ENCODE peak calls at places on chromosomes 3 and 15, in six cellular contexts. V is choroid plexus epithelial cell, S is lower lobe of right lung, J is PC-3, W is fibroblast of villous mesenchyme, Z is lower leg skin. A is an unnamed sample.

GRCh38 chr3:173618703-173619102 is 221.2 kb downstream of the NLGN1 start:
- DNase-seq in V (no peak), S (no peak), J (no peak), W (no peak), Z (no peak), A (no peak)

GRCh38 chr3:177331203-177331602 is 133.9 kb upstream of the TBL1XR1 start:
- DNase-seq in V (no peak), S (no peak), J (no peak), W (no peak), Z (no peak), A (no peak)

GRCh38 chr15:51093865-51094605 is 671 bp downstream of the TNFAIP8L3 start:
- DNase-seq in V (peak), S (no peak), J (no peak), W (no peak), Z (no peak), A (no peak)

GRCh38 chr3:72008226-72008996 is 223.5 kb upstream of the PROK2 start:
- DNase-seq in V (peak), S (peak), J (no peak), W (peak), Z (no peak), A (no peak)

GRCh38 chr3:8856031-8856430 is 86.6 kb upstream of the OXTR start:
- DNase-seq in V (no peak), S (no peak), J (no peak), W (no peak), Z (no peak), A (no peak)

GRCh38 chr3:128492353-128493220 is at the start of gene GATA2:
- DNase-seq in V (no peak), S (no peak), J (peak), W (peak), Z (no peak), A (no peak)

GRCh38 chr3:38640661-38641441 is 8.6 kb downstream of the SCN5A start:
- DNase-seq in V (no peak), S (no peak), J (no peak), W (no peak), Z (no peak), A (no peak)

GRCh38 chr3:106403746-106404145 is 534.9 kb upstream of the CBLB start:
- DNase-seq in V (no peak), S (no peak), J (no peak), W (no peak), Z (no peak), A (no peak)

GRCh38 chr15:29225534-29226224 is 43.9 kb downstream of the NSMCE3 start:
- DNase-seq in V (no peak), S (no peak), J (no peak), W (no peak), Z (no peak), A (no peak)

GRCh38 chr3:12175844-12176453 is 17.2 kb upstream of the TIMP4 start:
- DNase-seq in V (peak), S (peak), J (peak), W (peak), Z (peak), A (no peak)

GRCh38 chr3:135576786-135577185 is 388.7 kb upstream of the PPP2R3A start:
- DNase-seq in V (no peak), S (no peak), J (no peak), W (no peak), Z (no peak), A (no peak)

GRCh38 chr15:65389226-65389625 is 11.4 kb upstream of the IGDCC3 start:
- DNase-seq in V (no peak), S (no peak), J (no peak), W (no peak), Z (no peak), A (no peak)

GRCh38 chr15:29451201-29451781 is 181.7 kb upstream of the NSMCE3 start:
- DNase-seq in V (no peak), S (no peak), J (peak), W (no peak), Z (no peak), A (no peak)

GRCh38 chr3:188788621-188789081 is 383.1 kb upstream of the TPRG1 start:
- DNase-seq in V (peak), S (no peak), J (peak), W (peak), Z (no peak), A (peak)

GRCh38 chr15:75646944-75647364 is 758 bp upstream of the SNX33 start:
- DNase-seq in V (peak), S (peak), J (peak), W (peak), Z (no peak), A (no peak)

GRCh38 chr15:68365140-68365745 is 66.7 kb downstream of the ITGA11 start:
- DNase-seq in V (no peak), S (no peak), J (no peak), W (no peak), Z (no peak), A (no peak)

GRCh38 chr15:61197187-61197586 is 31.9 kb downstream of the RORA start:
- DNase-seq in V (no peak), S (no peak), J (no peak), W (no peak), Z (no peak), A (no peak)

GRCh38 chr3:13528217-13528801 is 20.6 kb upstream of the FBLN2 start:
- DNase-seq in V (peak), S (no peak), J (peak), W (no peak), Z (no peak), A (no peak)

GRCh38 chr3:81643721-81644120 is 117.7 kb downstream of the GBE1 start:
- DNase-seq in V (peak), S (no peak), J (peak), W (peak), Z (no peak), A (no peak)

GRCh38 chr3:103698646-103699045 is 1263.8 kb downstream of the ZPLD1 start:
- DNase-seq in V (no peak), S (no peak), J (no peak), W (no peak), Z (no peak), A (no peak)

GRCh38 chr15:25933456-25934158 is 70.5 kb upstream of the ATP10A start:
- DNase-seq in V (peak), S (peak), J (peak), W (peak), Z (peak), A (peak)

GRCh38 chr15:88637841-88638625 is 783 bp upstream of the ISG20 start:
- DNase-seq in V (no peak), S (no peak), J (no peak), W (no peak), Z (no peak), A (no peak)

GRCh38 chr3:100155105-100155504 is 40.8 kb upstream of the FILIP1L start:
- DNase-seq in V (no peak), S (no peak), J (no peak), W (peak), Z (no peak), A (no peak)

GRCh38 chr3:76044601-76045600 is 259.6 kb upstream of the ZNF717 start:
- DNase-seq in V (peak), S (no peak), J (peak), W (peak), Z (no peak), A (no peak)

GRCh38 chr3:126621171-126621570 is 33.8 kb downstream of the TXNRD3 start:
- DNase-seq in V (peak), S (no peak), J (peak), W (peak), Z (no peak), A (no peak)

GRCh38 chr3:10594915-10595314 is 89.5 kb upstream of the ATP2B2 start:
- DNase-seq in V (peak), S (no peak), J (peak), W (peak), Z (no peak), A (no peak)

GRCh38 chr3:86147119-86147518 is 843.8 kb downstream of the VGLL3 start:
- DNase-seq in V (no peak), S (no peak), J (peak), W (no peak), Z (no peak), A (no peak)

GRCh38 chr3:10448544-10448943 is 56.8 kb downstream of the ATP2B2 start:
- DNase-seq in V (no peak), S (no peak), J (no peak), W (no peak), Z (no peak), A (no peak)

DNA sequence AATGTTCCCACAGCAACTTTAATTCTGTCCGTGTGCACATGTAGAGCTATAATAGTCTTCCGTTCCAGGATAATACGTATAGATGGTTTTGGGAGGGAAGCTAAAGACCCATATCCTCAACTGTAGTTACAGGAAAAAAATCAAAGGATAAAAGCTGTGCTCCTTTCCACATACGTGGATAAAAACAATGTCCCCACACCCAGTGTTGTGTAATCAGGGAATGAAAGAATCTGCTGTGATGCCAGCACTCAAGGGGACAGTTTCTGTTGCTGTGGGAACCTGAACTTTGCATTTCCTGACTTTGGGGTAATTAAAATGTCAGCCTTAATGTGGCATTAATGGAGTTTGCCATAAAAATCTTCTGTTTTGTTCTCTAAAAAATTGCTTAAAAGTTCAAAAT is 82.3 kb downstream of the TIGIT start:
- DNase-seq in V (no peak), S (no peak), J (no peak), W (peak), Z (peak), A (no peak)
- H3K4me3 ChIP-seq in V (no peak), S (no peak), J (no peak), W (no peak), Z (no peak), A (no peak)

DNA sequence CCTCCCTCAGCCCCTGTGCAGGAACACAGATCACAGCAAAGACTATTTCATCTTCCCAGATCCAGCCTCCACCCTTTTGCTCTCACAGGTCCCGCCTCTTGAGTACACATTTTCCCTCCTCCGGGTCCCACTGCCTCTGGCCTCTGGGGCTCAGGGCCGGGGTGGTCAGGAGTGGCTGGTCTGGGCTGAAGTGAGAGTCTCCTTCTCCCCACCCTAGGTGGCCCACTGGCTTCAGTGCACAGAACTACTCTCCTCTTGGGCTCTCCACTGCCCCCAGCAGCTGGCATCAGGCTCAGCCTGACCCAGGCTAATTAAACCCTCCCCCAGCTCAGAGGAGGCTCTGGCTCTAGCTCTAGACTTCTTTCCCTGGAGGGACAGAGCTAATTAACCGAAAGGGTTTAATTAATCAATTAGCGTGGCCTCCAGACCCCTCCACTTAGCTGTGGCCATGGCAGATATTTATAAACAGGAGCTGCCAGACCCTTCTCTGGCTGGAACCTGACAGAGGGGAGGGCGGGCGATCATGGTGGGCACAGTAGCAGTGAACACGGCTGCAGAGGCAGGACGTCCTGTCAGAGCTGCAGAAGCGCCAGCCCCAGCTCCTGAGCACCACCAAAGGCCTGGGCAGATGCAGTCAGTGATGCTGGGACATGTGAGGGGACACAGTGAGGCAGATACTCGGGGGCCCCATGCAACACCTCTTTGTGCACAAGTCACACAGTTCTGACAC is 15.1 kb downstream of the DUSP7 start:
- DNase-seq in V (no peak), S (no peak), J (peak), W (no peak), Z (no peak), A (no peak)
- TF ChIP-seq CTCF in V (peak), S (no peak), J (peak), W (peak), Z (no peak), A (peak)

GRCh38 chr15:41895491-41895890 is 1.6 kb upstream of the SPTBN5 start:
- DNase-seq in V (no peak), S (no peak), J (no peak), W (no peak), Z (no peak), A (no peak)

GRCh38 chr15:41893422-41894250 is at the start of gene SPTBN5:
- DNase-seq in V (no peak), S (no peak), J (no peak), W (no peak), Z (no peak), A (no peak)

GRCh38 chr15:41894791-41895463 is 1.1 kb upstream of the SPTBN5 start:
- DNase-seq in V (peak), S (peak), J (peak), W (peak), Z (peak), A (peak)

GRCh38 chr15:41892621-41893421 is 1.0 kb downstream of the SPTBN5 start:
- DNase-seq in V (no peak), S (peak), J (no peak), W (no peak), Z (no peak), A (no peak)

DNA sequence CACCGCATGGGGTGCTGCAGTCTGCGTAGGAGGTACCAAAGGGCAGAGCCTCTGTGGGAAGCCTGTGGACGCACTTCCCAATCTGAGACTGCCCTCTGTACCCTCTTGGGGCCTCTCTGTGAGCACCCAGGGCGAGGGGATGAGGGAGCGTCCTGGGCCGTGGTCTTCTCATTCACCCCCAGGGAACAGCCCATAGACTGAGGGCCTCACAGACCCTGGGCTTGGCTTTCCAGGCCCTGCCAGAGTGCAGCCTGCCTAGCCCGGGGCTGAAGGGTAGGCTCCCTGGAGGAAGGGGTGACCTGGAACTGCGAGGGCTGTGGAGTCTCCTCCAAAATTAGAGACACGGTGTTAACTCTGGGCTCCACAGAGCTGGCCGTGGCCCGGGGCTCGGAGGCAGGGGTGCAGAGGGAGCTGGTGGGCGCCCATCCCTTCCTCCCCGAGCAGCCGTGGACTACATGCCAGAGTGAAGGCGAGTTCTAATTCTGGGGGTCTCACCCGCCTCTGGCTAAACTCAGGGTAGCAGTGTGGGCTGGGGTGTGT is 468 bp upstream of the SPTBN5 start:
- DNase-seq in V (no peak), S (no peak), J (no peak), W (no peak), Z (no peak), A (no peak)
- H3K4me3 ChIP-seq in V (no peak), S (peak), J (peak), W (peak), Z (no peak), A (no peak)

GRCh38 chr3:43515208-43515917 is 106.4 kb downstream of the ANO10 start:
- DNase-seq in V (no peak), S (no peak), J (no peak), W (no peak), Z (no peak), A (no peak)

GRCh38 chr3:43515970-43516369 is 105.8 kb downstream of the ANO10 start:
- DNase-seq in V (no peak), S (no peak), J (no peak), W (no peak), Z (no peak), A (no peak)

DNA sequence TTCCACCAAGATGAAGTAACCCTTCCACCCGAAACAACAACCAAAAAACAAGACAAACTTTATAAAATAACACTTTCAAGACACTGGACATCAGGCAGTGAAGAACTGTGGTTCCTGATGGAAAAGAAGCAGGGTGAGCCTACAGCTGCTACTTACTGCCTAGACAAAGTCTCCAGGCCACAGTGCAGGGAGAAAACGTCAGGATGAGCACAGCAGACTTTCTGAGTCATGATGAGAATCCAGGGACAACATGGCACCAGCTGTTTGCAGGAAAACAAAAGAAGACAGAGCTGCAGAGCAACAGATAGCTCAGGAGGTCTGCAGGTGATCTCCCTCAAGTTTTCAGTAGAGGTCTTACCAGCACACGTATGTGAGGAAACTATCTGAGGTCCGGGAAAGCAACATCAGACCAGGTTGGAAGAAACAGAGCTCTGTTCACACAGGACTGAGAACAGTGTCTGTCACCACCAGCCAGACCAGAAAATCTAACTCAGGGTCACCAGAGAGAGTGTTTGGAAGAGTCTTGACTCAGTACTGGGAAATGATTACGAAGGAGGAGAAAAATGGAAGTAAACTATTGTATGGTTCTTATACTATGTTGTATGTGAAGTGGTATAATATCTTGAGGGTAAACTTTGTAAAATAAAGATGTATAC is 108.9 kb downstream of the ANO10 start:
- DNase-seq in V (peak), S (no peak), J (peak), W (peak), Z (no peak), A (no peak)
- TF ChIP-seq CTCF in V (no peak), S (no peak), J (no peak), W (no peak), Z (no peak), A (no peak)

GRCh38 chr3:56471771-56472170 is 3.5 kb upstream of the ERC2 start:
- DNase-seq in V (no peak), S (no peak), J (no peak), W (no peak), Z (no peak), A (no peak)

GRCh38 chr3:56468184-56469106 is at the start of gene ERC2:
- DNase-seq in V (peak), S (peak), J (peak), W (peak), Z (no peak), A (peak)

GRCh38 chr3:56469141-56469540 is 874 bp upstream of the ERC2 start:
- DNase-seq in V (no peak), S (no peak), J (no peak), W (no peak), Z (no peak), A (no peak)

GRCh38 chr3:56467801-56468183 is 475 bp downstream of the ERC2 start:
- DNase-seq in V (no peak), S (no peak), J (no peak), W (no peak), Z (no peak), A (no peak)

GRCh38 chr3:56467108-56467507 is 1.2 kb downstream of the ERC2 start:
- DNase-seq in V (peak), S (peak), J (peak), W (peak), Z (no peak), A (peak)
- H3K4me3 ChIP-seq in V (peak), S (peak), J (peak), W (no peak), Z (no peak), A (peak)

DNA sequence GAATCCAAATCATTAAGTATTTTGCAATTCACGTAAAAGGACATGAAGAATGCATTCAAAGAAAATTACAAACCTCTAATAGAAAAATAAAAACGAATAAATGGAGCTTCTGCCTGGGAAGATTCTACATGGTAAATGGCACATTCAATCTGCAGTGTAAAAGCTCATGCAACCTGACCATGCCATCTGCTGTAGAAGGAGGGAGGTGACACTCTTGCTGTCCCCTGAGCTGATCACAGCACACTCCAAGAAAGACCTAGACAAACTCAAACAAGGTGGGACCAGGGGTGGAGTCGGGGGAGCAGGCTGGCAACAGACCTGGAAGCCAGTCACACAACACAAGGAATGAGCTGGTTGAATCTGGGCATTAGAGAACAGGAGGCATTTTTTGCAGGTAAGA is 101.8 kb downstream of the BDH1 start:
- DNase-seq in V (peak), S (no peak), J (peak), W (no peak), Z (no peak), A (no peak)
- TF ChIP-seq CTCF in V (peak), S (no peak), J (peak), W (peak), Z (no peak), A (peak)

A was measured in kidney epithelial cell.